ENCODE peak calls at places on chromosome 19, in nine cellular contexts. I is OCI-LY7; J is nephron progenitor cell; M is CD4-positive, alpha-beta T cell; O is activated effector memory CD4-positive, alpha-beta T cell treated with anti-CD3 and anti-CD28 coated beads, Interleukin-2, amount 50 U/mL, for 16 hours; A is head of caudate nucleus; Q is glutamatergic neuron; T is COR-L47; W is HTR-8/SVneo. C is an unnamed sample.

GRCh38 chr19:42330521-42330835 is 5.0 kb downstream of the MEGF8 start:
- DNase-seq in I (no peak), J (no peak), M (no peak), O (no peak), A (no peak), Q (no peak), T (no peak), W (no peak), C (no peak)

GRCh38 chr19:6271251-6271650 is 8.5 kb downstream of the MLLT1 start:
- DNase-seq in I (no peak), J (no peak), M (no peak), O (peak), A (no peak), Q (no peak), T (no peak), W (no peak), C (no peak)

GRCh38 chr19:54108496-54108895 is 5.8 kb downstream of the NDUFA3 start:
- DNase-seq in I (no peak), J (no peak), M (no peak), O (no peak), A (no peak), Q (no peak), T (no peak), W (no peak), C (no peak)

GRCh38 chr19:3879656-3880055 is 829 bp upstream of the ATCAY start:
- DNase-seq in I (no peak), J (no peak), M (no peak), O (no peak), A (no peak), Q (no peak), T (no peak), W (no peak), C (no peak)

GRCh38 chr19:10625003-10625761 is at the start of gene SLC44A2:
- DNase-seq in I (no peak), J (peak), M (no peak), O (no peak), A (peak), Q (peak), T (peak), W (peak), C (peak)

GRCh38 chr19:15464394-15465385 is at the start of gene RASAL3:
- DNase-seq in I (peak), J (no peak), M (peak), O (peak), A (no peak), Q (no peak), T (no peak), W (no peak), C (peak)

GRCh38 chr19:46970815-46971214 is 48.8 kb upstream of the NPAS1 start:
- DNase-seq in I (no peak), J (no peak), M (no peak), O (no peak), A (no peak), Q (no peak), T (peak), W (peak), C (no peak)

GRCh38 chr19:2846180-2846935 is 5.1 kb downstream of the ZNF555 start:
- DNase-seq in I (no peak), J (no peak), M (no peak), O (no peak), A (no peak), Q (no peak), T (no peak), W (no peak), C (no peak)

GRCh38 chr19:1417681-1418493 is 10.5 kb downstream of the DAZAP1 start:
- DNase-seq in I (no peak), J (no peak), M (no peak), O (no peak), A (no peak), Q (no peak), T (no peak), W (no peak), C (no peak)

GRCh38 chr19:18746393-18747167 is 44.5 kb downstream of the COMP start:
- DNase-seq in I (no peak), J (peak), M (no peak), O (no peak), A (no peak), Q (peak), T (no peak), W (no peak), C (no peak)

GRCh38 chr19:30222428-30222873 is 149.7 kb upstream of the ZNF536 start:
- DNase-seq in I (no peak), J (peak), M (no peak), O (no peak), A (peak), Q (peak), T (no peak), W (no peak), C (no peak)

C was measured in spleen.